ENCODE peak calls at places on chromosomes 11 and 22, in seven cellular contexts. One of them, this sample, is unnamed.

GRCh38 chr11:77416357-77416756 is 57.5 kb downstream of the PAK1 start:
- DNase-seq in prostate gland: no peak
- DNase-seq in thyroid gland: no peak
- DNase-seq in esophagus squamous epithelium: no peak
- DNase-seq in dorsolateral prefrontal cortex: no peak
- DNase-seq in kidney: no peak
- DNase-seq in neural progenitor cell: no peak
- DNase-seq in this sample: no peak

GRCh38 chr11:123454060-123454651 is 24.1 kb downstream of the GRAMD1B start:
- DNase-seq in esophagus squamous epithelium: no peak
- DNase-seq in thyroid gland: no peak
- DNase-seq in dorsolateral prefrontal cortex: no peak
- DNase-seq in prostate gland: no peak
- DNase-seq in kidney: no peak
- DNase-seq in neural progenitor cell: no peak
- DNase-seq in this sample: peak; percentile 9

GRCh38 chr11:37230865-37231264 is 632.8 kb upstream of the RAG2 start:
- DNase-seq in dorsolateral prefrontal cortex: no peak
- DNase-seq in prostate gland: no peak
- DNase-seq in neural progenitor cell: no peak
- DNase-seq in esophagus squamous epithelium: no peak
- DNase-seq in thyroid gland: no peak
- DNase-seq in kidney: no peak
- DNase-seq in this sample: no peak

GRCh38 chr11:16223558-16223957 is 132.8 kb downstream of the SOX6 start:
- DNase-seq in esophagus squamous epithelium: no peak
- DNase-seq in dorsolateral prefrontal cortex: no peak
- DNase-seq in thyroid gland: no peak
- DNase-seq in prostate gland: no peak
- DNase-seq in kidney: no peak
- DNase-seq in neural progenitor cell: no peak
- DNase-seq in this sample: no peak

GRCh38 chr11:119423459-119424254 is 685 bp upstream of the THY1 start:
- DNase-seq in neural progenitor cell: no peak
- DNase-seq in thyroid gland: no peak
- DNase-seq in dorsolateral prefrontal cortex: no peak
- DNase-seq in kidney: no peak
- DNase-seq in prostate gland: no peak
- DNase-seq in esophagus squamous epithelium: no peak
- DNase-seq in this sample: no peak

GRCh38 chr11:59765068-59765770 is 10.0 kb downstream of the STX3 start:
- DNase-seq in neural progenitor cell: no peak
- DNase-seq in esophagus squamous epithelium: no peak
- DNase-seq in dorsolateral prefrontal cortex: no peak
- DNase-seq in kidney: no peak
- DNase-seq in thyroid gland: no peak
- DNase-seq in prostate gland: no peak
- DNase-seq in this sample: no peak

GRCh38 chr11:107752954-107753822 is 41.3 kb upstream of the SLN start:
- DNase-seq in prostate gland: no peak
- DNase-seq in kidney: no peak
- DNase-seq in neural progenitor cell: no peak
- DNase-seq in thyroid gland: no peak
- DNase-seq in dorsolateral prefrontal cortex: no peak
- DNase-seq in esophagus squamous epithelium: no peak
- DNase-seq in this sample: no peak

GRCh38 chr22:47061226-47061625 is 298.8 kb downstream of the TBC1D22A start:
- DNase-seq in esophagus squamous epithelium: no peak
- DNase-seq in thyroid gland: no peak
- DNase-seq in prostate gland: no peak
- DNase-seq in kidney: peak; percentile 44
- DNase-seq in dorsolateral prefrontal cortex: no peak
- DNase-seq in neural progenitor cell: no peak
- DNase-seq in this sample: no peak

GRCh38 chr22:49768961-49769690 is 58.5 kb downstream of the BRD1 start:
- DNase-seq in dorsolateral prefrontal cortex: peak; percentile 61
- DNase-seq in kidney: peak; percentile 93
- DNase-seq in esophagus squamous epithelium: no peak
- DNase-seq in thyroid gland: peak; percentile 83
- DNase-seq in prostate gland: no peak
- DNase-seq in neural progenitor cell: no peak
- DNase-seq in this sample: no peak
- H3K27ac ChIP-seq in dorsolateral prefrontal cortex: no peak overlapping the region
- H3K27ac ChIP-seq in kidney: no peak overlapping the region
- H3K27ac ChIP-seq in esophagus squamous epithelium: no peak overlapping the region
- H3K27ac ChIP-seq in thyroid gland: no peak overlapping the region
- H3K27ac ChIP-seq in prostate gland: no peak overlapping the region
- H3K27ac ChIP-seq in neural progenitor cell: no peak overlapping the region
- H3K27ac ChIP-seq in this sample: no peak overlapping the region

GRCh38 chr22:28220626-28221363 is 301.7 kb upstream of the PITPNB start:
- DNase-seq in esophagus squamous epithelium: no peak
- DNase-seq in prostate gland: no peak
- DNase-seq in kidney: no peak
- DNase-seq in thyroid gland: no peak
- DNase-seq in neural progenitor cell: no peak
- DNase-seq in dorsolateral prefrontal cortex: no peak
- DNase-seq in this sample: no peak
- H3K4me3 ChIP-seq in esophagus squamous epithelium: no peak overlapping the region
- H3K4me3 ChIP-seq in prostate gland: no peak overlapping the region
- H3K4me3 ChIP-seq in kidney: no peak overlapping the region
- H3K4me3 ChIP-seq in thyroid gland: no peak overlapping the region
- H3K4me3 ChIP-seq in neural progenitor cell: no peak overlapping the region
- H3K4me3 ChIP-seq in dorsolateral prefrontal cortex: no peak overlapping the region
- H3K4me3 ChIP-seq in this sample: no peak overlapping the region

GRCh38 chr11:65432686-65433582 is 10.3 kb downstream of the NEAT1 start:
- DNase-seq in dorsolateral prefrontal cortex: no peak
- DNase-seq in thyroid gland: no peak
- DNase-seq in kidney: no peak
- DNase-seq in neural progenitor cell: no peak
- DNase-seq in prostate gland: no peak
- DNase-seq in esophagus squamous epithelium: no peak
- DNase-seq in this sample: no peak
- TF ChIP-seq CTCF in dorsolateral prefrontal cortex: peak; percentile 19
- TF ChIP-seq CTCF in thyroid gland: peak; percentile 17
- TF ChIP-seq CTCF in kidney: no peak
- TF ChIP-seq CTCF in neural progenitor cell: peak; percentile 51
- TF ChIP-seq CTCF in prostate gland: peak; percentile 14
- TF ChIP-seq CTCF in esophagus squamous epithelium: peak; percentile 17
- TF ChIP-seq CTCF in this sample: no peak

GRCh38 chr11:117023178-117023577 is 75.0 kb downstream of the SIK3 start:
- DNase-seq in dorsolateral prefrontal cortex: no peak
- DNase-seq in esophagus squamous epithelium: no peak
- DNase-seq in neural progenitor cell: no peak
- DNase-seq in prostate gland: no peak
- DNase-seq in kidney: no peak
- DNase-seq in thyroid gland: peak; percentile 40
- DNase-seq in this sample: no peak
- H3K27ac ChIP-seq in dorsolateral prefrontal cortex: peak overlapping the region; percentile 94
- H3K27ac ChIP-seq in esophagus squamous epithelium: no peak overlapping the region
- H3K27ac ChIP-seq in neural progenitor cell: no peak overlapping the region
- H3K27ac ChIP-seq in prostate gland: no peak overlapping the region
- H3K27ac ChIP-seq in kidney: no peak overlapping the region
- H3K27ac ChIP-seq in thyroid gland: no peak overlapping the region
- H3K27ac ChIP-seq in this sample: no peak overlapping the region

GRCh38 chr11:844693-845644 is 2.3 kb downstream of the TSPAN4 start:
- DNase-seq in thyroid gland: peak; percentile 97
- DNase-seq in dorsolateral prefrontal cortex: no peak
- DNase-seq in neural progenitor cell: peak; percentile 83
- DNase-seq in kidney: peak; percentile 98
- DNase-seq in prostate gland: peak; percentile 85
- DNase-seq in esophagus squamous epithelium: no peak
- DNase-seq in this sample: no peak
- H3K4me3 ChIP-seq in thyroid gland: no peak overlapping the region
- H3K4me3 ChIP-seq in dorsolateral prefrontal cortex: no peak overlapping the region
- H3K4me3 ChIP-seq in neural progenitor cell: peak overlapping the region; percentile 96
- H3K4me3 ChIP-seq in kidney: peak overlapping the region; percentile 80
- H3K4me3 ChIP-seq in prostate gland: peak overlapping the region; percentile 82
- H3K4me3 ChIP-seq in esophagus squamous epithelium: peak overlapping the region; percentile 89
- H3K4me3 ChIP-seq in this sample: peak overlapping the region; percentile 91

DNA sequence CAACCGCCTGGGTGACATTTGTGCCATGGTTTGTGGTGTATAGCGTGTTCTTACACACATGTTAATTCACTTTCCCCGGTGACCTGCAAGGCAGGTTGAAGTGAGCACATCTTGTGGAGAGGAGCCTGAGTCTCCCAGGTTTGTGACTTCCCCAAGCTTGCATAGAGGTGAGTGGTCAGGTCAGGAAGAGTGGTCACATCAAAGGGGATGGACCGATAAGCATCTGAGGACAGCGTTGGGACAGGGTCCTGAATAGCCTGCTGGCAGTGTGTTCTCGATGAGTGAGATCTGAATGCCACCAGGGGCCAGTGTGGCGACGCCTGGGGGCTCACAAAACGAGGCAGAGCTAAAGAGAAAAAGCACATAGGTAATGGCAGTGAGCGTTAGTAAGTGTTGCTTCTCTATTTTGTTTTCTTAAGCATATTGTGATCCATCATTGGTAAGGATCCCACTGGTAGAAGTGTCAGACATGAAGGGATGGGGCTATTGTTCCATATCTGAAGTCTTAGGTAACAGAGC is 154.6 kb downstream of the GRIK4 start:
- DNase-seq in prostate gland: no peak
- DNase-seq in esophagus squamous epithelium: no peak
- DNase-seq in kidney: no peak
- DNase-seq in thyroid gland: no peak
- DNase-seq in dorsolateral prefrontal cortex: no peak
- DNase-seq in neural progenitor cell: peak; percentile 55
- DNase-seq in this sample: no peak
- TF ChIP-seq CTCF in prostate gland: no peak
- TF ChIP-seq CTCF in esophagus squamous epithelium: no peak
- TF ChIP-seq CTCF in kidney: no peak
- TF ChIP-seq CTCF in thyroid gland: no peak
- TF ChIP-seq CTCF in dorsolateral prefrontal cortex: no peak
- TF ChIP-seq CTCF in neural progenitor cell: peak; percentile 49
- TF ChIP-seq CTCF in this sample: no peak

This sample was measured in brain microvascular endothelial cell.